ENCODE peak calls at places on chromosomes 6 and 20, in five cellular contexts. U is AG04450; N is progenitor cell of endocrine pancreas; Q is stimulated activated CD8-positive, alpha-beta memory T cell treated with anti-CD3 and anti-CD28 coated beads, Interleukin-15, amount 100 ng/mL, for 1 hour; T is kidney tubule cell. A is an unnamed sample.

GRCh38 chr20:19659468-19659867 is 98.6 kb upstream of the RIN2 start:
- DNase-seq in Q (no peak), U (no peak), N (no peak), T (peak), A (no peak)

GRCh38 chr6:90003069-90003800 is 109.0 kb downstream of the GJA10 start:
- DNase-seq in N (no peak), Q (no peak), T (peak), U (no peak), A (no peak)

GRCh38 chr20:32970115-32970972 is 33.9 kb downstream of the SUN5 start:
- DNase-seq in N (no peak), T (no peak), Q (no peak), U (no peak), A (no peak)

GRCh38 chr6:137767931-137768690 is 98.9 kb upstream of the TNFAIP3 start:
- DNase-seq in Q (no peak), U (no peak), T (peak), N (no peak), A (peak)

GRCh38 chr6:134817448-134817847 is 132.5 kb downstream of the ALDH8A1 start:
- DNase-seq in Q (no peak), N (no peak), T (no peak), U (no peak), A (no peak)

GRCh38 chr20:13736792-13737191 is 47.9 kb downstream of the ESF1 start:
- DNase-seq in Q (no peak), U (peak), T (no peak), N (no peak), A (peak)

GRCh38 chr20:43492101-43492500 is 15.4 kb upstream of the L3MBTL1 start:
- DNase-seq in U (no peak), T (no peak), Q (no peak), N (no peak), A (no peak)

GRCh38 chr20:10667560-10668167 is 6.1 kb downstream of the JAG1 start:
- DNase-seq in Q (no peak), T (peak), U (no peak), N (no peak), A (no peak)

GRCh38 chr6:41536884-41537347 is 9.3 kb upstream of the FOXP4 start:
- DNase-seq in N (no peak), Q (no peak), U (no peak), T (peak), A (no peak)

GRCh38 chr6:108795122-108795521 is 53.1 kb upstream of the ARMC2 start:
- DNase-seq in Q (no peak), U (no peak), N (no peak), T (no peak), A (no peak)

GRCh38 chr6:42171813-42172595 is 1.2 kb upstream of the GUCA1A start:
- DNase-seq in N (no peak), T (no peak), U (no peak), Q (no peak), A (no peak)

GRCh38 chr6:54747955-54748354 is 98.6 kb upstream of the FAM83B start:
- DNase-seq in N (no peak), U (no peak), Q (no peak), T (no peak), A (no peak)

GRCh38 chr6:37678078-37678846 is 19.4 kb downstream of the MDGA1 start:
- DNase-seq in Q (no peak), U (no peak), T (no peak), N (no peak), A (no peak)

GRCh38 chr20:1467355-1468116 is 887 bp upstream of the NSFL1C start:
- DNase-seq in T (peak), Q (no peak), U (no peak), N (no peak), A (no peak)

GRCh38 chr6:65570340-65570739 is 136.7 kb downstream of the EYS start:
- DNase-seq in T (no peak), U (no peak), Q (no peak), N (no peak), A (no peak)

GRCh38 chr6:158050955-158051354 is 69.3 kb downstream of the SYNJ2 start:
- DNase-seq in T (no peak), Q (no peak), U (no peak), N (no peak), A (no peak)

GRCh38 chr6:10460096-10460495 is 45.2 kb upstream of the TFAP2A start:
- DNase-seq in N (no peak), Q (no peak), T (peak), U (no peak), A (no peak)

GRCh38 chr6:106279179-106279578 is 46.4 kb downstream of the ATG5 start:
- DNase-seq in Q (no peak), U (peak), T (peak), N (no peak), A (peak)

GRCh38 chr20:13717631-13718044 is 67.1 kb downstream of the ESF1 start:
- DNase-seq in N (no peak), Q (no peak), U (no peak), T (no peak), A (no peak)

GRCh38 chr6:15523679-15524630 is 138.9 kb downstream of the DTNBP1 start:
- DNase-seq in Q (no peak), T (no peak), U (no peak), N (no peak), A (no peak)

GRCh38 chr20:21511850-21512633 is 1.8 kb downstream of the NKX2-2 start:
- DNase-seq in U (no peak), Q (no peak), N (peak), T (no peak), A (no peak)

GRCh38 chr20:63354636-63355385 is 6.3 kb downstream of the CHRNA4 start:
- DNase-seq in U (no peak), N (no peak), Q (no peak), T (no peak), A (no peak)

GRCh38 chr20:36368400-36368799 is 62.3 kb downstream of the DLGAP4 start:
- DNase-seq in Q (no peak), U (no peak), T (no peak), N (no peak), A (no peak)

A was measured in brain microvascular endothelial cell.